ENCODE peak calls at places on chromosome 2, in seven cellular contexts. D, T, E, L, M, J and P are unnamed samples.

GRCh38 chr2:7748717-7749415 is 831.7 kb downstream of the RNF144A start:
- DNase-seq in J (no peak), D (no peak), M (no peak), T (peak), L (no peak), E (peak), P (no peak)

GRCh38 chr2:68231061-68231372 is 21.3 kb downstream of the PPP3R1 start:
- DNase-seq in D (no peak), J (no peak), E (no peak), L (no peak), M (no peak), T (no peak), P (no peak)

GRCh38 chr2:232238108-232238507 is 140.4 kb upstream of the ALPP start:
- DNase-seq in T (no peak), M (no peak), L (no peak), D (no peak), E (no peak), J (no peak), P (no peak)

GRCh38 chr2:233033672-233034071 is 1.2 kb downstream of the NEU2 start:
- DNase-seq in E (no peak), D (no peak), T (no peak), L (no peak), M (no peak), J (no peak), P (no peak)

GRCh38 chr2:169507698-169508097 is 1.8 kb upstream of the KLHL41 start:
- DNase-seq in L (peak), E (peak), T (peak), J (peak), M (no peak), D (no peak), P (no peak)

GRCh38 chr2:71897836-71898235 is 249.8 kb downstream of the CYP26B1 start:
- DNase-seq in J (no peak), D (peak), E (no peak), L (no peak), T (no peak), M (no peak), P (no peak)

GRCh38 chr2:54589340-54590215 is 133.5 kb downstream of the SPTBN1 start:
- DNase-seq in D (no peak), J (no peak), L (no peak), T (peak), M (no peak), E (peak), P (no peak)

GRCh38 chr2:126368778-126369177 is 287.2 kb upstream of the GYPC start:
- DNase-seq in J (no peak), E (no peak), L (no peak), M (no peak), D (no peak), T (peak), P (no peak)

GRCh38 chr2:85490861-85491763 is 47.9 kb upstream of the MAT2A start:
- DNase-seq in T (no peak), L (no peak), D (no peak), J (no peak), E (no peak), M (no peak), P (no peak)

GRCh38 chr2:118440699-118441098 is 352.4 kb downstream of the INSIG2 start:
- DNase-seq in T (no peak), L (no peak), M (no peak), E (no peak), D (no peak), J (no peak), P (no peak)

GRCh38 chr2:239912938-239913631 is 112.1 kb downstream of the NDUFA10 start:
- DNase-seq in E (no peak), T (no peak), M (no peak), J (no peak), D (peak), L (no peak), P (no peak)

GRCh38 chr2:231648579-231649174 is 56.0 kb downstream of the TEX44 start:
- DNase-seq in E (peak), M (peak), J (peak), L (peak), D (no peak), T (peak), P (no peak)

GRCh38 chr2:12897181-12897580 is 180.4 kb downstream of the TRIB2 start:
- DNase-seq in T (peak), M (no peak), E (no peak), D (no peak), L (no peak), J (peak), P (no peak)

GRCh38 chr2:179265082-179265575 is 497 bp upstream of the SESTD1 start:
- DNase-seq in E (peak), D (no peak), M (no peak), T (no peak), J (no peak), L (no peak), P (no peak)

GRCh38 chr2:23293063-23293462 is 91.9 kb upstream of the KLHL29 start:
- DNase-seq in M (no peak), L (no peak), J (no peak), T (no peak), D (no peak), E (peak), P (no peak)

GRCh38 chr2:74259191-74259590 is 60.8 kb downstream of the MTHFD2 start:
- DNase-seq in J (no peak), D (no peak), L (no peak), E (no peak), M (no peak), T (no peak), P (no peak)

GRCh38 chr2:59826177-59826576 is 727.3 kb downstream of the BCL11A start:
- DNase-seq in M (no peak), L (no peak), T (peak), J (no peak), E (no peak), D (no peak), P (no peak)

GRCh38 chr2:44118257-44118656 is 50.4 kb upstream of the PPM1B start:
- DNase-seq in E (no peak), T (no peak), D (no peak), J (no peak), L (no peak), M (no peak), P (no peak)

GRCh38 chr2:147025611-147026010 is 819.2 kb upstream of the ACVR2A start:
- DNase-seq in J (no peak), T (no peak), E (peak), L (no peak), M (no peak), D (no peak), P (no peak)

GRCh38 chr2:46540496-46541342 is 61.4 kb downstream of the TMEM247 start:
- DNase-seq in E (peak), J (no peak), T (no peak), L (peak), M (no peak), D (peak), P (no peak)

GRCh38 chr2:174227748-174228147 is 20.6 kb downstream of the OLA1 start:
- DNase-seq in J (no peak), E (no peak), M (no peak), T (no peak), D (no peak), L (no peak), P (no peak)

GRCh38 chr2:171523339-171523931 is 1.2 kb downstream of the CYBRD1 start:
- DNase-seq in L (no peak), J (no peak), M (peak), E (peak), T (peak), D (peak), P (no peak)